ENCODE peak calls at places on chromosomes 12 and 14, in eight cellular contexts. U is endothelial cell of umbilical vein; V is NCI-H1105 treated with DMSO at 0.1 percent for 48 hours; I is stimulated activated CD8-positive, alpha-beta memory T cell treated with anti-CD3 and anti-CD28 coated beads, Interleukin-4, amount 100 ng/mL, for 4 hours; P is GM03348; S is heart left ventricle; Y is NCI-H2029; T is amygdala. F is an unnamed sample.

GRCh38 chr14:61444215-61444768 is 122.9 kb downstream of the PRKCH start:
- DNase-seq in U (no peak), V (no peak), I (peak; percentile 49), P (no peak), S (no peak), Y (no peak), T (no peak), F (no peak)

GRCh38 chr12:81726634-81727033 is 32.5 kb downstream of the PPFIA2 start:
- DNase-seq in U (no peak), V (no peak), I (no peak), P (no peak), S (no peak), Y (no peak), T (no peak), F (no peak)

GRCh38 chr14:40464531-40464930 is 1032.3 kb upstream of the FBXO33 start:
- DNase-seq in U (no peak), V (no peak), I (no peak), P (no peak), S (no peak), Y (no peak), T (no peak), F (no peak)

GRCh38 chr12:81722004-81722403 is 37.1 kb downstream of the PPFIA2 start:
- DNase-seq in U (no peak), V (no peak), I (no peak), P (no peak), S (no peak), Y (no peak), T (no peak), F (no peak)

GRCh38 chr12:28313631-28314030 is 123.4 kb downstream of the CCDC91 start:
- DNase-seq in U (peak; percentile 78), V (peak; percentile 24), I (no peak), P (peak; percentile 5), S (peak; percentile 15), Y (peak; percentile 20), T (no peak), F (no peak)

GRCh38 chr14:64729386-64730060 is 25.3 kb downstream of the PLEKHG3 start:
- DNase-seq in U (no peak), V (no peak), I (no peak), P (no peak), S (peak; percentile 81), Y (no peak), T (no peak), F (no peak)

GRCh38 chr12:109863961-109864712 is 16.2 kb downstream of the GLTP start:
- DNase-seq in U (no peak), V (no peak), I (no peak), P (no peak), S (no peak), Y (peak; percentile 65), T (peak; percentile 79), F (peak; percentile 62)

GRCh38 chr14:53306267-53306721 is 153.2 kb upstream of the DDHD1 start:
- DNase-seq in U (peak; percentile 56), V (peak; percentile 74), I (no peak), P (peak; percentile 74), S (peak; percentile 65), Y (peak; percentile 58), T (peak; percentile 22), F (peak; percentile 59)

GRCh38 chr14:91255026-91255695 is 10.7 kb upstream of the GPR68 start:
- DNase-seq in U (no peak), V (no peak), I (no peak), P (peak; percentile 52), S (no peak), Y (no peak), T (no peak), F (no peak)

GRCh38 chr14:81275995-81276698 is 55.4 kb upstream of the GTF2A1 start:
- DNase-seq in U (no peak), V (no peak), I (no peak), P (no peak), S (no peak), Y (no peak), T (no peak), F (no peak)

GRCh38 chr12:62846506-62846905 is 88.4 kb downstream of the PPM1H start:
- DNase-seq in U (no peak), V (no peak), I (no peak), P (peak; percentile 31), S (no peak), Y (no peak), T (no peak), F (no peak)

GRCh38 chr14:73757876-73758391 is 43.8 kb upstream of the PNMA1 start:
- DNase-seq in U (no peak), V (no peak), I (no peak), P (no peak), S (peak; percentile 36), Y (no peak), T (no peak), F (no peak)

GRCh38 chr12:88518863-88519403 is 61.3 kb downstream of the KITLG start:
- DNase-seq in U (no peak), V (no peak), I (no peak), P (no peak), S (no peak), Y (no peak), T (no peak), F (no peak)

GRCh38 chr12:75908961-75909699 is 122.4 kb downstream of the PHLDA1 start:
- DNase-seq in U (peak; percentile 93), V (peak; percentile 60), I (no peak), P (peak; percentile 70), S (peak; percentile 90), Y (peak; percentile 85), T (no peak), F (no peak)

GRCh38 chr14:39615352-39615751 is 183.1 kb upstream of the FBXO33 start:
- DNase-seq in U (no peak), V (no peak), I (no peak), P (no peak), S (no peak), Y (no peak), T (no peak), F (no peak)

GRCh38 chr12:12176402-12176801 is 90.4 kb downstream of the LRP6 start:
- DNase-seq in U (no peak), V (no peak), I (no peak), P (no peak), S (no peak), Y (no peak), T (no peak), F (no peak)

GRCh38 chr14:44895716-44896115 is 66.0 kb downstream of the KLHL28 start:
- DNase-seq in U (no peak), V (no peak), I (no peak), P (peak; percentile 84), S (no peak), Y (no peak), T (no peak), F (peak; percentile 41)

GRCh38 chr14:66540038-66540437 is 32.1 kb downstream of the GPHN start:
- DNase-seq in U (no peak), V (no peak), I (no peak), P (no peak), S (no peak), Y (no peak), T (peak; percentile 2), F (no peak)